ENCODE peak calls at places on chromosomes 4 and X, in seven cellular contexts. T, M, G, A, C, N and I are unnamed samples.

GRCh38 chr4:185874516-185875230 is 62.7 kb upstream of the SORBS2 start:
- DNase-seq in T (no peak), M (no peak), G (peak; percentile 21), A (no peak), C (no peak), N (no peak), I (no peak)

GRCh38 chr4:77920371-77920770 is 57.7 kb downstream of the MRPL1 start:
- DNase-seq in T (no peak), M (no peak), G (no peak), A (no peak), C (no peak), N (no peak), I (no peak)

GRCh38 chr4:37765741-37766140 is 60.7 kb upstream of the PGM2 start:
- DNase-seq in T (no peak), M (no peak), G (no peak), A (no peak), C (no peak), N (peak; percentile 27), I (no peak)

GRCh38 chr4:94934864-94935263 is 177.1 kb downstream of the BMPR1B start:
- DNase-seq in T (no peak), M (no peak), G (peak; percentile 29), A (no peak), C (no peak), N (no peak), I (no peak)

GRCh38 chr4:186016796-186017195 is 52.2 kb upstream of the TLR3 start:
- DNase-seq in T (no peak), M (no peak), G (no peak), A (no peak), C (no peak), N (no peak), I (no peak)

GRCh38 chrX:2489446-2490445 is 11.0 kb downstream of the DHRSX start:
- DNase-seq in T (no peak), M (peak; percentile 79), G (no peak), A (no peak), C (no peak), N (no peak), I (no peak)

GRCh38 chr4:2787230-2788100 is 5.4 kb upstream of the SH3BP2 start:
- DNase-seq in T (peak; percentile 21), M (peak; percentile 73), G (no peak), A (no peak), C (no peak), N (peak; percentile 98), I (peak; percentile 67)

GRCh38 chr4:87087015-87087920 is 133.2 kb downstream of the KLHL8 start:
- DNase-seq in T (no peak), M (no peak), G (no peak), A (no peak), C (no peak), N (no peak), I (no peak)

GRCh38 chr4:175511861-175512260 is 300.2 kb downstream of the GPM6A start:
- DNase-seq in T (no peak), M (no peak), G (no peak), A (no peak), C (no peak), N (no peak), I (no peak)

GRCh38 chrX:40081679-40082068 is 16.1 kb downstream of the BCOR start:
- DNase-seq in T (no peak), M (no peak), G (no peak), A (no peak), C (peak; percentile 39), N (no peak), I (no peak)

GRCh38 chrX:129961180-129962083 is 21.0 kb upstream of the BCORL1 start:
- DNase-seq in T (no peak), M (peak; percentile 84), G (peak; percentile 52), A (no peak), C (peak; percentile 80), N (peak; percentile 95), I (peak; percentile 81)

GRCh38 chr4:146096374-146096773 is 79.1 kb upstream of the LSM6 start:
- DNase-seq in T (no peak), M (no peak), G (no peak), A (no peak), C (no peak), N (no peak), I (no peak)

GRCh38 chr4:127214001-127214400 is 418.8 kb upstream of the INTU start:
- DNase-seq in T (no peak), M (no peak), G (no peak), A (no peak), C (no peak), N (no peak), I (no peak)

GRCh38 chrX:31609130-31609529 is 537.3 kb upstream of the FTHL17 start:
- DNase-seq in T (no peak), M (no peak), G (peak; percentile 6), A (no peak), C (no peak), N (peak; percentile 14), I (no peak)

GRCh38 chrX:118350221-118350620 is 4.3 kb downstream of the WDR44 start:
- DNase-seq in T (no peak), M (no peak), G (no peak), A (no peak), C (no peak), N (peak; percentile 65), I (no peak)

GRCh38 chr4:20367446-20367845 is 115.7 kb downstream of the SLIT2 start:
- DNase-seq in T (no peak), M (no peak), G (no peak), A (no peak), C (no peak), N (no peak), I (no peak)

GRCh38 chr4:113602829-113603228 is 158.7 kb downstream of the CAMK2D start:
- DNase-seq in T (no peak), M (no peak), G (no peak), A (no peak), C (no peak), N (no peak), I (no peak)

GRCh38 chrX:17033225-17033624 is 86.8 kb downstream of the REPS2 start:
- DNase-seq in T (no peak), M (no peak), G (no peak), A (no peak), C (no peak), N (no peak), I (no peak)

GRCh38 chr4:40264995-40265909 is 68.4 kb downstream of the RHOH start:
- DNase-seq in T (no peak), M (no peak), G (no peak), A (no peak), C (peak; percentile 21), N (peak; percentile 88), I (no peak)

GRCh38 chr4:74006009-74006476 is 7.6 kb upstream of the CXCL5 start:
- DNase-seq in T (no peak), M (no peak), G (peak; percentile 37), A (no peak), C (no peak), N (peak; percentile 13), I (no peak)

GRCh38 chr4:108393870-108394269 is 225.1 kb upstream of the LEF1 start:
- DNase-seq in T (no peak), M (no peak), G (no peak), A (no peak), C (no peak), N (no peak), I (no peak)

GRCh38 chr4:2805712-2806391 is 13.0 kb downstream of the SH3BP2 start:
- DNase-seq in T (peak; percentile 54), M (peak; percentile 78), G (no peak), A (no peak), C (peak; percentile 91), N (no peak), I (no peak)

GRCh38 chr4:40417941-40418340 is 82.8 kb downstream of the CHRNA9 start:
- DNase-seq in T (no peak), M (no peak), G (no peak), A (no peak), C (no peak), N (no peak), I (no peak)

DNA sequence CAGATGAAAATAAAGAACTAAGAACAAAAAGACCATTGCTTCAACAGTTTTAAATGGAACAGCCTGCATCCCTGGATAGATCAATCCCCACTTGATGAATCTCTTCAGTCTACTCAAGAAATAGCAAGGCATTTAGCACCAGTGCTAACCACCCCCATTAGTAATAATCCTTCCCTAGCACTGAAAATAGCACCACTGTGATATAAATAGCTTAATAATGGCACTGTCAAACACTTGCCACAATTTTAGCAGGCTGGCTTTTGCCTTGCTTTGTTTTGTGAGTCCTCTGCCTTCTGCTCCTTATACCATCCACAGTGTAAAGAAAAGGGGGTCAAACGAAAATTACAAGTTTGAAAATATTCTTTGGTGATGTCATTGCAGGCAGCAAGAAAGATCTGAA is 17.4 kb downstream of the DCX start:
- DNase-seq in T (no peak), M (no peak), G (no peak), A (no peak), C (no peak), N (no peak), I (no peak)
- H3K4me3 ChIP-seq in T (no peak overlapping the region), M (no peak overlapping the region), G (no peak overlapping the region), A (no peak overlapping the region), C (no peak overlapping the region), N (no peak overlapping the region), I (no peak overlapping the region)

GRCh38 chr4:17206829-17207773 is 304.8 kb downstream of the QDPR start:
- DNase-seq in T (no peak), M (no peak), G (no peak), A (no peak), C (no peak), N (no peak), I (no peak)
- TF ChIP-seq POLR2A in T (no peak), M (no peak), G (no peak), A (no peak), C (no peak), N (no peak), I (no peak)

DNA sequence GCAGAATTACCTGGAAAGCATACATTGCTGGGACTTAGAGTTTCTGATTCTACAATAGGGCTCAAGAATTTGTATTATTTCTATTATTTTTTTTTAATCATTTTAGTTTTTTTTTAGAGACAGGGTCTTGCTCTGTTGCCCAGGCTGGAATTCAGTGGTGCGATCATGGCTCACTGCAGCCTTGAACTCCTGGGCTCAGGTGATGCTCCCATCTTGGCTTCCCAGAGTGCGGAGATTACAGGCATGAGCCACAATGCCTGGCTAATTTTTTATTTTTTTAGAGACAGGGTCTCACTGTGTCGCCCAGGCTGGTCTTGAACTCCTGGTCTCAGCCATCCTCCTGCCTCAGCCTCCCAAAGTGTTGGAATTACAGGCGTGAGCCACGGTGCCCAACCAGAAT is 92.6 kb downstream of the WWC2 start:
- DNase-seq in T (no peak), M (no peak), G (no peak), A (no peak), C (no peak), N (no peak), I (no peak)
- H3K4me3 ChIP-seq in T (no peak overlapping the region), M (no peak overlapping the region), G (no peak overlapping the region), A (no peak overlapping the region), C (no peak overlapping the region), N (no peak overlapping the region), I (no peak overlapping the region)

DNA sequence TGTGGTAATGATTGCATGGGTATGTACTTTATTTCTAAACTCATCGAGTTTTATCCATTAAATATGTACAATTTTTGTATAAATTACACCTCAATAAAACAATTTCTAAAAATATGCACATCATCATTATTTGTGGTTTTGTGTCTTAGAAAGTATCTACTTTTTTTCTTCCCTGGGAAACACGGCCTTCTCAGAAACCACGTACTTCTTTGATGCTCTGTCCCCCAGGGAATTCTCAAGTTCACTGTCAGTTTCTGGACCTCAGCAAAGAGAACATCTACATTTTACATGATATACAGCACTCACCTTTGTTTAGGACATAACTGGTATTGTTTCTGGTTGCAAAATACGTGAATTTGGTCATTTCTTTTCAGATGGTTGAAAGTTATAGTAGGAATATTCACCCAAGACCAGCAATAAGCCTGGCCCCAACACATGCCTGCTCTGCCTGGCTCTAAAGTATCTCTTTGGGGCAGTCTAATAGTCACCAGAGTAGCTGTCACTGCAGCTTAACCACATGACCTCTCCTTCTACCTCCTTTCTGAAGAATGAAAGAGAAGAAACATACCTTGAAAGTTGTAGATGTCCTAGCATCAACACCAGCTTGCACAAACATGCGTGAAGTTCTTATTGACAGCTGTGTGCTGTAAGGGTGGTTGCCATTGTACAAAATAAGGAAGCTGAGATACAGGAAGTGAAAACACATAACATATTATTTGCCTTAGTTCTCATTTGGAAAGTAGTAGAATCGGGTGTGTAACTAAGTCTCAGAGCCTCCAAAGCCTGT is 48.4 kb upstream of the SPANXN4 start:
- DNase-seq in T (no peak), M (no peak), G (no peak), A (no peak), C (no peak), N (peak; percentile 4), I (no peak)
- TF ChIP-seq POLR2A in T (no peak), M (no peak), G (no peak), A (no peak), C (no peak), N (no peak), I (no peak)